ENCODE peak calls at places on chromosome 3, in nine cellular contexts. N is AG09319; U is NCI-H1436 treated with DMSO at 0.1 percent for 48 hours; C is CD4-positive, alpha-beta T cell; G is PC-9; K is activated naive CD4-positive, alpha-beta T cell; D is stimulated activated CD8-positive, alpha-beta memory T cell treated with anti-CD3 and anti-CD28 coated beads, Interleukin-7, amount 100 ng/mL, for 4 hours; L is fibroblast of villous mesenchyme; Z is hypothalamus. H is an unnamed sample.

GRCh38 chr3:59313365-59313764 is 263.5 kb upstream of the CFAP20DC start:
- DNase-seq in N (no peak), U (no peak), C (peak), G (no peak), K (no peak), D (peak), L (peak), Z (peak), H (no peak)

GRCh38 chr3:33441322-33441976 is 1.2 kb upstream of the UBP1 start:
- DNase-seq in N (no peak), U (no peak), C (no peak), G (no peak), K (no peak), D (no peak), L (no peak), Z (no peak), H (no peak)

GRCh38 chr3:58502832-58503231 is 10.9 kb downstream of the KCTD6 start:
- DNase-seq in N (no peak), U (no peak), C (no peak), G (no peak), K (no peak), D (no peak), L (no peak), Z (no peak), H (no peak)

GRCh38 chr3:157499342-157499963 is 3.8 kb downstream of the VEPH1 start:
- DNase-seq in N (no peak), U (no peak), C (no peak), G (peak), K (no peak), D (no peak), L (no peak), Z (no peak), H (no peak)

GRCh38 chr3:134148534-134148933 is 102.1 kb downstream of the RYK start:
- DNase-seq in N (no peak), U (no peak), C (no peak), G (no peak), K (no peak), D (no peak), L (no peak), Z (no peak), H (no peak)

GRCh38 chr3:127886276-127886862 is 28.7 kb upstream of the KBTBD12 start:
- DNase-seq in N (no peak), U (no peak), C (no peak), G (no peak), K (no peak), D (no peak), L (no peak), Z (no peak), H (no peak)

GRCh38 chr3:59310736-59311135 is 260.9 kb upstream of the CFAP20DC start:
- DNase-seq in N (no peak), U (no peak), C (no peak), G (no peak), K (no peak), D (no peak), L (no peak), Z (no peak), H (no peak)

GRCh38 chr3:45800611-45801010 is 4.3 kb upstream of the SLC6A20 start:
- DNase-seq in N (no peak), U (no peak), C (no peak), G (peak), K (no peak), D (no peak), L (no peak), Z (no peak), H (no peak)

GRCh38 chr3:111738238-111738637 is 120.8 kb upstream of the PHLDB2 start:
- DNase-seq in N (no peak), U (no peak), C (no peak), G (no peak), K (no peak), D (no peak), L (peak), Z (no peak), H (no peak)

GRCh38 chr3:5126586-5126985 is 4.5 kb downstream of the ARL8B start:
- DNase-seq in N (no peak), U (no peak), C (no peak), G (no peak), K (no peak), D (no peak), L (peak), Z (no peak), H (no peak)

GRCh38 chr3:121719423-121719822 is 30.1 kb downstream of the GOLGB1 start:
- DNase-seq in N (no peak), U (no peak), C (no peak), G (no peak), K (no peak), D (no peak), L (no peak), Z (no peak), H (no peak)

GRCh38 chr3:11591401-11592266 is 52.1 kb downstream of the VGLL4 start:
- DNase-seq in N (peak), U (no peak), C (no peak), G (peak), K (no peak), D (no peak), L (peak), Z (peak), H (no peak)

GRCh38 chr3:180275176-180275575 is 238.4 kb upstream of the PEX5L start:
- DNase-seq in N (no peak), U (no peak), C (no peak), G (no peak), K (no peak), D (no peak), L (peak), Z (no peak), H (no peak)

GRCh38 chr3:36945326-36945980 is 599 bp upstream of the TRANK1 start:
- DNase-seq in N (no peak), U (no peak), C (no peak), G (no peak), K (no peak), D (no peak), L (no peak), Z (no peak), H (no peak)

GRCh38 chr3:128922804-128923459 is 43.5 kb downstream of the ACAD9 start:
- DNase-seq in N (no peak), U (no peak), C (peak), G (no peak), K (peak), D (peak), L (no peak), Z (no peak), H (no peak)

GRCh38 chr3:140573011-140573410 is 104.9 kb upstream of the TRIM42 start:
- DNase-seq in N (no peak), U (no peak), C (no peak), G (no peak), K (no peak), D (no peak), L (no peak), Z (peak), H (peak)

GRCh38 chr3:36774072-36774471 is 9.7 kb upstream of the DCLK3 start:
- DNase-seq in N (no peak), U (no peak), C (no peak), G (no peak), K (no peak), D (no peak), L (peak), Z (no peak), H (no peak)

GRCh38 chr3:172268425-172268824 is 179.8 kb downstream of the GHSR start:
- DNase-seq in N (no peak), U (no peak), C (no peak), G (no peak), K (no peak), D (no peak), L (no peak), Z (no peak), H (no peak)

GRCh38 chr3:101303836-101304235 is 16.5 kb downstream of the IMPG2 start:
- DNase-seq in N (no peak), U (no peak), C (no peak), G (no peak), K (no peak), D (no peak), L (no peak), Z (no peak), H (no peak)

GRCh38 chr3:63467392-63467791 is 185.1 kb upstream of the SNTN start:
- DNase-seq in N (no peak), U (no peak), C (no peak), G (no peak), K (no peak), D (no peak), L (no peak), Z (no peak), H (no peak)

GRCh38 chr3:128033102-128033501 is 19.1 kb upstream of the SEC61A1 start:
- DNase-seq in N (no peak), U (no peak), C (no peak), G (no peak), K (no peak), D (no peak), L (no peak), Z (no peak), H (no peak)

GRCh38 chr3:173745952-173746682 is 348.6 kb downstream of the NLGN1 start:
- DNase-seq in N (no peak), U (no peak), C (no peak), G (peak), K (no peak), D (no peak), L (no peak), Z (no peak), H (no peak)

GRCh38 chr3:115922681-115923347 is 299.5 kb downstream of the GAP43 start:
- DNase-seq in N (no peak), U (no peak), C (no peak), G (peak), K (no peak), D (no peak), L (peak), Z (no peak), H (no peak)

GRCh38 chr3:174440741-174441587 is 418.2 kb upstream of the NAALADL2 start:
- DNase-seq in N (peak), U (peak), C (peak), G (peak), K (peak), D (peak), L (peak), Z (peak), H (peak)

H was measured in NCI-H1417 treated with DMSO at 0.1 percent for 48 hours.